ENCODE peak calls at places on chromosomes 1 and 21, in nine cellular contexts. D is MM.1S; W is effector memory CD4-positive, alpha-beta T cell; T is testis; E is CD4-positive, CD25-positive, alpha-beta regulatory T cell; I is GM23338; A is uterus; H is right atrium auricular region; V is ovary. B is an unnamed sample.

GRCh38 chr1:220300442-220301121 is 28.3 kb upstream of the RAB3GAP2 start:
- DNase-seq in H (peak; percentile 94), T (peak; percentile 88), I (peak; percentile 64), W (no peak), E (no peak), A (peak; percentile 74), D (peak; percentile 58), V (peak; percentile 40), B (peak; percentile 68)

GRCh38 chr1:169052727-169053126 is 53.8 kb upstream of the ATP1B1 start:
- DNase-seq in V (no peak), E (no peak), A (no peak), H (no peak), W (no peak), D (no peak), T (no peak), I (no peak), B (no peak)

GRCh38 chr1:33712176-33712575 is 151.7 kb upstream of the HMGB4 start:
- DNase-seq in E (no peak), T (no peak), I (peak; percentile 39), D (no peak), W (no peak), H (no peak), V (no peak), A (no peak), B (no peak)

GRCh38 chr1:169312084-169312954 is 55.3 kb downstream of the NME7 start:
- DNase-seq in D (peak; percentile 71), E (peak; percentile 76), T (no peak), A (no peak), W (peak; percentile 9), H (no peak), V (no peak), I (no peak), B (peak; percentile 81)

GRCh38 chr1:165883056-165883455 is 55.6 kb downstream of the UCK2 start:
- DNase-seq in I (peak; percentile 45), D (no peak), V (no peak), H (no peak), A (no peak), W (no peak), E (no peak), T (no peak), B (no peak)

GRCh38 chr1:153659175-153659534 is 652 bp downstream of the SNAPIN start:
- DNase-seq in E (no peak), A (no peak), H (no peak), V (no peak), T (no peak), D (no peak), W (no peak), I (no peak), B (no peak)

GRCh38 chr1:78758493-78758892 is 108.9 kb downstream of the IFI44 start:
- DNase-seq in D (no peak), V (no peak), T (no peak), I (no peak), A (no peak), H (no peak), E (no peak), W (no peak), B (peak; percentile 34)

GRCh38 chr21:42570841-42571387 is 57.3 kb downstream of the SLC37A1 start:
- DNase-seq in E (no peak), V (no peak), T (peak; percentile 20), D (no peak), A (peak; percentile 10), I (peak; percentile 36), W (no peak), H (no peak), B (no peak)

GRCh38 chr1:15345711-15346355 is 63.9 kb upstream of the EFHD2 start:
- DNase-seq in W (peak; percentile 50), H (peak; percentile 66), V (no peak), E (peak; percentile 88), I (no peak), D (no peak), T (peak; percentile 44), A (no peak), B (no peak)

GRCh38 chr21:35460441-35460840 is 411.3 kb upstream of the RUNX1 start:
- DNase-seq in H (no peak), E (no peak), V (no peak), I (no peak), W (no peak), A (no peak), D (no peak), T (no peak), B (no peak)

GRCh38 chr1:80666073-80666472 is 1134.7 kb upstream of the ADGRL2 start:
- DNase-seq in V (no peak), D (no peak), I (no peak), T (no peak), A (no peak), H (no peak), W (no peak), E (no peak), B (no peak)

GRCh38 chr1:24437631-24438396 is 22.2 kb downstream of the NIPAL3 start:
- DNase-seq in H (no peak), E (no peak), D (no peak), I (peak; percentile 24), T (no peak), W (no peak), A (peak; percentile 27), V (no peak), B (no peak)

GRCh38 chr1:154747841-154748766 is 122.0 kb downstream of the KCNN3 start:
- DNase-seq in H (no peak), T (no peak), A (peak; percentile 67), V (no peak), W (no peak), E (peak; percentile 86), D (peak; percentile 96), I (no peak), B (no peak)

GRCh38 chr1:109931189-109931672 is 20.6 kb downstream of the CSF1 start:
- DNase-seq in D (no peak), A (peak; percentile 78), I (peak; percentile 95), V (peak; percentile 88), T (peak; percentile 85), E (no peak), W (no peak), H (peak; percentile 87), B (peak; percentile 75)

GRCh38 chr1:180911640-180912161 is 996 bp upstream of the KIAA1614 start:
- DNase-seq in D (no peak), T (no peak), H (no peak), A (peak; percentile 39), E (no peak), I (peak; percentile 60), V (no peak), W (no peak), B (no peak)

GRCh38 chr1:108314815-108315214 is 70.9 kb upstream of the NBPF4 start:
- DNase-seq in V (no peak), A (no peak), D (no peak), I (no peak), T (no peak), E (no peak), H (no peak), W (no peak), B (no peak)

GRCh38 chr21:45831991-45832740 is 149.4 kb upstream of the COL6A1 start:
- DNase-seq in V (no peak), A (peak; percentile 81), I (no peak), D (no peak), H (peak; percentile 55), E (no peak), T (peak; percentile 13), W (no peak), B (no peak)

GRCh38 chr21:37384416-37384815 is 17.8 kb downstream of the DYRK1A start:
- DNase-seq in I (no peak), A (no peak), H (no peak), W (no peak), E (no peak), V (no peak), T (no peak), D (no peak), B (no peak)
- H3K4me1 ChIP-seq in I (peaks cover 41% of the 10 kb centered on the region), A (no peaks in the 10 kb centered on the region), H (peaks cover 85% of the 10 kb centered on the region), W (peaks cover 39% of the 10 kb centered on the region), E (peaks cover 73% of the 10 kb centered on the region), V (peaks cover 19% of the 10 kb centered on the region), T (peaks cover 19% of the 10 kb centered on the region), D (no peaks in the 10 kb centered on the region), B (no peaks in the 10 kb centered on the region)

GRCh38 chr1:37473431-37474050 is 839 bp upstream of the ZC3H12A start:
- DNase-seq in W (no peak), A (no peak), T (no peak), H (no peak), I (no peak), D (no peak), E (peak; percentile 71), V (no peak), B (no peak)

GRCh38 chr1:37474051-37474696 is at the start of gene ZC3H12A:
- DNase-seq in W (peak; percentile 89), T (peak; percentile 93), D (peak; percentile 95), H (peak; percentile 91), E (peak; percentile 94), I (peak; percentile 91), V (peak; percentile 91), A (peak; percentile 90), B (peak; percentile 87)

GRCh38 chr1:37472281-37472680 is 2.1 kb upstream of the ZC3H12A start:
- DNase-seq in W (no peak), I (no peak), T (no peak), D (no peak), A (no peak), V (no peak), H (no peak), E (no peak), B (no peak)

GRCh38 chr1:37472994-37473393 is 1.4 kb upstream of the ZC3H12A start:
- DNase-seq in T (no peak), H (no peak), V (no peak), D (no peak), E (peak; percentile 58), I (no peak), A (no peak), W (no peak), B (no peak)

GRCh38 chr1:37471345-37472231 is 2.8 kb upstream of the ZC3H12A start:
- DNase-seq in W (no peak), V (peak; percentile 74), D (no peak), E (no peak), A (peak; percentile 66), I (peak; percentile 64), T (peak; percentile 76), H (peak; percentile 92), B (peak; percentile 87)
- H3K4me3 ChIP-seq in W (no peak overlapping the region), V (peak overlapping the region; percentile 17), D (no peak overlapping the region), E (no peak overlapping the region), A (peak overlapping the region; percentile 20), I (no peak overlapping the region), T (no peak overlapping the region), H (peak overlapping the region; percentile 21), B (peak overlapping the region; percentile 7)

GRCh38 chr1:222657899-222658298 is 40.0 kb downstream of the MIA3 start:
- DNase-seq in E (no peak), I (no peak), W (no peak), A (no peak), D (no peak), H (no peak), T (no peak), V (no peak), B (no peak)

GRCh38 chr1:222665964-222666363 is 46.3 kb downstream of the AIDA start:
- DNase-seq in E (no peak), I (no peak), D (no peak), T (no peak), W (no peak), H (no peak), A (no peak), V (no peak), B (no peak)

GRCh38 chr1:222663535-222663934 is 45.6 kb downstream of the MIA3 start:
- DNase-seq in H (no peak), V (no peak), I (no peak), D (no peak), E (no peak), A (no peak), W (no peak), T (no peak), B (no peak)
- H3K27ac ChIP-seq in H (no peak overlapping the region), V (no peak overlapping the region), I (no peak overlapping the region), D (no peak overlapping the region), E (no peak overlapping the region), A (no peak overlapping the region), W (no peak overlapping the region), T (no peak overlapping the region), B (no peak overlapping the region)

GRCh38 chr1:202156590-202156989 is 3.8 kb downstream of the PTPN7 start:
- DNase-seq in E (no peak), W (no peak), D (no peak), T (no peak), A (no peak), V (no peak), H (no peak), I (no peak), B (no peak)
- H3K4me1 ChIP-seq in E (peaks cover 71% of the 10 kb centered on the region), W (peaks cover 50% of the 10 kb centered on the region), D (peaks cover 16% of the 10 kb centered on the region), T (peaks cover 50% of the 10 kb centered on the region), A (no peaks in the 10 kb centered on the region), V (peaks cover 17% of the 10 kb centered on the region), H (peaks cover 12% of the 10 kb centered on the region), I (peaks cover 3% of the 10 kb centered on the region), B (no peaks in the 10 kb centered on the region)